ENCODE peak calls at places on chromosomes 16 and 17, in five cellular contexts. One of them, this sample, is unnamed.
A peak's percentile ranks its signal among the peaks of the same experiment; 100 is the strongest.

GRCh38 chr16:56606688-56607618 is 1.4 kb upstream of the MT2A start:
- DNase-seq in A549: peak; percentile 83
- DNase-seq in IMR-90: peak; percentile 100
- DNase-seq in SK-N-SH: no peak
- DNase-seq in GM12878: no peak
- DNase-seq in this sample: no peak

GRCh38 chr17:73415782-73416181 is 104.0 kb upstream of the CDC42EP4 start:
- DNase-seq in SK-N-SH: no peak
- DNase-seq in GM12878: no peak
- DNase-seq in A549: no peak
- DNase-seq in IMR-90: no peak
- DNase-seq in this sample: no peak

GRCh38 chr16:50901062-50901461 is 159.2 kb downstream of the CYLD start:
- DNase-seq in GM12878: no peak
- DNase-seq in SK-N-SH: no peak
- DNase-seq in IMR-90: no peak
- DNase-seq in A549: no peak
- DNase-seq in this sample: no peak

GRCh38 chr16:70253291-70254094 is 1.8 kb upstream of the EXOSC6 start:
- DNase-seq in GM12878: no peak
- DNase-seq in SK-N-SH: peak; percentile 62
- DNase-seq in A549: peak; percentile 56
- DNase-seq in IMR-90: peak; percentile 36
- DNase-seq in this sample: peak; percentile 40

GRCh38 chr16:31467151-31467550 is 4.8 kb upstream of the TGFB1I1 start:
- DNase-seq in GM12878: no peak
- DNase-seq in A549: no peak
- DNase-seq in SK-N-SH: no peak
- DNase-seq in IMR-90: no peak
- DNase-seq in this sample: no peak

GRCh38 chr16:50340578-50340977 is 28.2 kb downstream of the BRD7 start:
- DNase-seq in SK-N-SH: no peak
- DNase-seq in IMR-90: peak; percentile 76
- DNase-seq in A549: no peak
- DNase-seq in GM12878: no peak
- DNase-seq in this sample: no peak

GRCh38 chr17:29760279-29760721 is 137.6 kb upstream of the CORO6 start:
- DNase-seq in IMR-90: peak; percentile 39
- DNase-seq in A549: peak; percentile 14
- DNase-seq in SK-N-SH: no peak
- DNase-seq in GM12878: peak; percentile 85
- DNase-seq in this sample: no peak

GRCh38 chr17:45851022-45851421 is 6.3 kb downstream of the SPPL2C start:
- DNase-seq in GM12878: no peak
- DNase-seq in A549: no peak
- DNase-seq in SK-N-SH: no peak
- DNase-seq in IMR-90: no peak
- DNase-seq in this sample: no peak

GRCh38 chr16:65121870-65122723 is at the start of gene CDH11:
- DNase-seq in IMR-90: peak; percentile 82
- DNase-seq in A549: no peak
- DNase-seq in SK-N-SH: peak; percentile 82
- DNase-seq in GM12878: no peak
- DNase-seq in this sample: no peak

GRCh38 chr16:88977845-88978607 is 1.0 kb upstream of the CBFA2T3 start:
- DNase-seq in GM12878: no peak
- DNase-seq in SK-N-SH: no peak
- DNase-seq in A549: no peak
- DNase-seq in IMR-90: no peak
- DNase-seq in this sample: no peak

GRCh38 chr16:89325861-89326471 is 108.5 kb downstream of the ZNF778 start:
- DNase-seq in SK-N-SH: no peak
- DNase-seq in A549: peak; percentile 66
- DNase-seq in GM12878: no peak
- DNase-seq in IMR-90: peak; percentile 93
- DNase-seq in this sample: peak; percentile 84

GRCh38 chr17:29005936-29006438 is at the start of gene SEZ6:
- DNase-seq in SK-N-SH: peak; percentile 94
- DNase-seq in IMR-90: peak; percentile 48
- DNase-seq in GM12878: no peak
- DNase-seq in A549: peak; percentile 79
- DNase-seq in this sample: peak; percentile 93

GRCh38 chr16:51228097-51228659 is 77.1 kb upstream of the SALL1 start:
- DNase-seq in A549: no peak
- DNase-seq in SK-N-SH: no peak
- DNase-seq in IMR-90: no peak
- DNase-seq in GM12878: no peak
- DNase-seq in this sample: no peak

GRCh38 chr17:48240562-48241130 is 133.1 kb downstream of the SNX11 start:
- DNase-seq in GM12878: no peak
- DNase-seq in SK-N-SH: no peak
- DNase-seq in A549: peak; percentile 23
- DNase-seq in IMR-90: peak; percentile 11
- DNase-seq in this sample: peak; percentile 25

GRCh38 chr16:77327717-77328116 is 107.1 kb downstream of the ADAMTS18 start:
- DNase-seq in IMR-90: no peak
- DNase-seq in SK-N-SH: no peak
- DNase-seq in GM12878: no peak
- DNase-seq in A549: no peak
- DNase-seq in this sample: no peak

GRCh38 chr16:10171225-10171624 is 11.0 kb downstream of the GRIN2A start:
- DNase-seq in IMR-90: no peak
- DNase-seq in SK-N-SH: no peak
- DNase-seq in A549: no peak
- DNase-seq in GM12878: no peak
- DNase-seq in this sample: no peak

GRCh38 chr16:76278976-76279375 is 1.8 kb downstream of the CNTNAP4 start:
- DNase-seq in GM12878: no peak
- DNase-seq in A549: no peak
- DNase-seq in SK-N-SH: peak; percentile 21
- DNase-seq in IMR-90: no peak
- DNase-seq in this sample: no peak

GRCh38 chr16:10578474-10579316 is 1.7 kb downstream of the EMP2 start:
- DNase-seq in GM12878: no peak
- DNase-seq in IMR-90: no peak
- DNase-seq in SK-N-SH: no peak
- DNase-seq in A549: no peak
- DNase-seq in this sample: no peak

GRCh38 chr17:14014647-14015046 is 54.7 kb upstream of the COX10 start:
- DNase-seq in GM12878: no peak
- DNase-seq in IMR-90: peak; percentile 9
- DNase-seq in A549: no peak
- DNase-seq in SK-N-SH: no peak
- DNase-seq in this sample: no peak

GRCh38 chr17:41284043-41284442 is 8.5 kb downstream of the KRTAP9-7 start:
- DNase-seq in IMR-90: peak; percentile 41
- DNase-seq in A549: no peak
- DNase-seq in SK-N-SH: no peak
- DNase-seq in GM12878: no peak
- DNase-seq in this sample: no peak
- TF ChIP-seq RCOR1 in IMR-90: no peak
- TF ChIP-seq RCOR1 in A549: no peak
- TF ChIP-seq RCOR1 in SK-N-SH: no peak
- TF ChIP-seq RCOR1 in GM12878: no peak
- TF ChIP-seq RCOR1 in this sample: no peak

GRCh38 chr17:31537558-31537957 is 146.1 kb downstream of the RAB11FIP4 start:
- DNase-seq in IMR-90: peak; percentile 62
- DNase-seq in A549: no peak
- DNase-seq in GM12878: no peak
- DNase-seq in SK-N-SH: no peak
- DNase-seq in this sample: no peak
- TF ChIP-seq RCOR1 in IMR-90: no peak
- TF ChIP-seq RCOR1 in A549: no peak
- TF ChIP-seq RCOR1 in GM12878: no peak
- TF ChIP-seq RCOR1 in SK-N-SH: no peak
- TF ChIP-seq RCOR1 in this sample: no peak

GRCh38 chr16:68902376-68903345 is 59.3 kb downstream of the TANGO6 start:
- DNase-seq in IMR-90: peak; percentile 63
- DNase-seq in A549: peak; percentile 58
- DNase-seq in GM12878: no peak
- DNase-seq in SK-N-SH: peak; percentile 55
- DNase-seq in this sample: peak; percentile 43
- TF ChIP-seq RCOR1 in IMR-90: no peak
- TF ChIP-seq RCOR1 in A549: no peak
- TF ChIP-seq RCOR1 in GM12878: no peak
- TF ChIP-seq RCOR1 in SK-N-SH: no peak
- TF ChIP-seq RCOR1 in this sample: no peak

DNA sequence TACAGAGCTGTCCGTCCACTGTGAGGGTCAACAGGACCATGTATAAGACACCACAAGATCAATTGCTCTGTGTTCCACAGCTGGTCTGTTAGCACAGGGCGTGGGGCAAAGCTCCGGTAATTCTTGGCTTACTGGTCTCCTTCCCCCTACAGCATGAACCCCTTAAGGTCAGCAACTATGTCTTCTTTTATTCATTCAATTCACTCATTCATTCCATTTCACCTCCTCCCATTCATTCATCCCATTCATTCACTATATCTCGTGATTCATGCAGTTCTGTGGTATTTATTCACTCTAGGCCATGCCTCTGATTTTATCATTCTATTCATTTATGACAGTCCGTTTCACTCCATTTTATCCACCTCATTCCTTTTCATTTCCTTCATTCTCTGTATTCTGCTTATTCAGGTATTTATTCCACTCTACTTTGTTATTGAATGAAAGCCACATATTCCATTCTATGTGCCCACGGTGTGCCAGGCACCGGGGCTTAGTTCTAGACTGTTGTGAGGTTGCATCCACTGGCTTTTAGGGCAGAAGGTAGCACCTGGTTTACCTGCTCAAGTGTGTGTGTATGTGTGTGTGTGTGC is 19.0 kb upstream of the WFDC1 start:
- DNase-seq in SK-N-SH: no peak
- DNase-seq in GM12878: no peak
- DNase-seq in A549: no peak
- DNase-seq in IMR-90: no peak
- DNase-seq in this sample: no peak
- TF ChIP-seq RCOR1 in SK-N-SH: no peak
- TF ChIP-seq RCOR1 in GM12878: no peak
- TF ChIP-seq RCOR1 in A549: no peak
- TF ChIP-seq RCOR1 in IMR-90: no peak
- TF ChIP-seq RCOR1 in this sample: no peak